ENCODE peak calls at places on chromosomes 3 and 15, in seven cellular contexts. C is GM12878, F is adrenal gland, I is GM23248, O is Peyer's patch, A is A549, M is HCT116. W is an unnamed sample.

GRCh38 chr3:16978234-16978920 is 93.6 kb downstream of the PLCL2 start:
- DNase-seq in C (no peak), F (no peak), I (peak), O (no peak), A (no peak), M (no peak), W (no peak)

GRCh38 chr15:45179221-45179985 is 8.4 kb downstream of the SHF start:
- DNase-seq in C (no peak), F (peak), I (peak), O (peak), A (peak), M (peak), W (no peak)

GRCh38 chr3:12170207-12170606 is 11.5 kb upstream of the TIMP4 start:
- DNase-seq in C (no peak), F (no peak), I (peak), O (no peak), A (no peak), M (no peak), W (no peak)

GRCh38 chr3:67947808-67948508 is 293.5 kb upstream of the SUCLG2 start:
- DNase-seq in C (no peak), F (no peak), I (no peak), O (no peak), A (no peak), M (no peak), W (no peak)

GRCh38 chr3:126468028-126468891 is 7.4 kb downstream of the ZXDC start:
- DNase-seq in C (no peak), F (no peak), I (peak), O (no peak), A (no peak), M (no peak), W (no peak)

GRCh38 chr3:62462097-62462789 is 88.9 kb upstream of the FEZF2 start:
- DNase-seq in C (no peak), F (no peak), I (no peak), O (no peak), A (no peak), M (no peak), W (no peak)

GRCh38 chr15:49752517-49752916 is 131.7 kb downstream of the DTWD1 start:
- DNase-seq in C (no peak), F (no peak), I (no peak), O (no peak), A (no peak), M (no peak), W (no peak)

GRCh38 chr15:66704783-66705113 is 2.7 kb downstream of the SMAD6 start:
- DNase-seq in C (no peak), F (no peak), I (peak), O (peak), A (no peak), M (no peak), W (no peak)

GRCh38 chr15:23538657-23539056 is 26.8 kb upstream of the MKRN3 start:
- DNase-seq in C (no peak), F (no peak), I (no peak), O (no peak), A (no peak), M (no peak), W (no peak)

GRCh38 chr3:149390772-149391212 is 13.3 kb upstream of the TM4SF1 start:
- DNase-seq in C (no peak), F (no peak), I (peak), O (no peak), A (no peak), M (peak), W (no peak)

GRCh38 chr3:66693461-66693912 is 192.7 kb upstream of the LRIG1 start:
- DNase-seq in C (no peak), F (peak), I (peak), O (no peak), A (no peak), M (no peak), W (peak)

GRCh38 chr3:4401441-4401840 is 65.6 kb downstream of the SUMF1 start:
- DNase-seq in C (no peak), F (no peak), I (no peak), O (no peak), A (no peak), M (no peak), W (no peak)

GRCh38 chr3:142501004-142501926 is 53.4 kb upstream of the XRN1 start:
- DNase-seq in C (no peak), F (no peak), I (peak), O (no peak), A (no peak), M (no peak), W (no peak)

GRCh38 chr15:78075490-78076230 is 1.9 kb downstream of the TBC1D2B start:
- DNase-seq in C (no peak), F (peak), I (peak), O (peak), A (no peak), M (no peak), W (peak)

GRCh38 chr3:15794842-15795562 is 2.8 kb downstream of the ANKRD28 start:
- DNase-seq in C (no peak), F (no peak), I (peak), O (no peak), A (no peak), M (no peak), W (no peak)

GRCh38 chr3:99875573-99875924 is 57.9 kb downstream of the CMSS1 start:
- DNase-seq in C (no peak), F (no peak), I (peak), O (no peak), A (no peak), M (no peak), W (no peak)

GRCh38 chr3:146160964-146161724 is at the start of gene PLOD2:
- DNase-seq in C (no peak), F (peak), I (peak), O (peak), A (peak), M (peak), W (peak)

GRCh38 chr15:77059761-77060345 is 11.1 kb downstream of the TSPAN3 start:
- DNase-seq in C (peak), F (no peak), I (peak), O (no peak), A (no peak), M (no peak), W (no peak)

GRCh38 chr3:52834871-52835501 is at the start of gene MUSTN1:
- DNase-seq in C (no peak), F (no peak), I (no peak), O (no peak), A (no peak), M (no peak), W (no peak)

GRCh38 chr3:5017953-5018531 is 38.8 kb downstream of the BHLHE40 start:
- DNase-seq in C (no peak), F (peak), I (peak), O (peak), A (peak), M (no peak), W (no peak)

GRCh38 chr15:48149858-48150257 is 28.2 kb downstream of the MYEF2 start:
- DNase-seq in C (no peak), F (no peak), I (peak), O (no peak), A (no peak), M (no peak), W (no peak)

GRCh38 chr3:46729038-46729437 is 11.4 kb upstream of the PRSS50 start:
- DNase-seq in C (no peak), F (peak), I (no peak), O (peak), A (no peak), M (no peak), W (no peak)

GRCh38 chr3:74562528-74563190 is 51.8 kb downstream of the CNTN3 start:
- DNase-seq in C (no peak), F (no peak), I (no peak), O (no peak), A (no peak), M (no peak), W (no peak)

GRCh38 chr3:165459111-165459510 is 262.9 kb upstream of the SLITRK3 start:
- DNase-seq in C (no peak), F (no peak), I (no peak), O (no peak), A (no peak), M (no peak), W (no peak)

GRCh38 chr3:55571913-55572312 is 84.8 kb upstream of the WNT5A start:
- DNase-seq in C (no peak), F (peak), I (no peak), O (no peak), A (no peak), M (no peak), W (no peak)

GRCh38 chr15:29410342-29410741 is 140.7 kb upstream of the NSMCE3 start:
- DNase-seq in C (no peak), F (no peak), I (no peak), O (no peak), A (no peak), M (no peak), W (no peak)

GRCh38 chr15:84992157-84992940 is 10.7 kb downstream of the PDE8A start:
- DNase-seq in C (no peak), F (no peak), I (peak), O (no peak), A (peak), M (peak), W (no peak)

DNA sequence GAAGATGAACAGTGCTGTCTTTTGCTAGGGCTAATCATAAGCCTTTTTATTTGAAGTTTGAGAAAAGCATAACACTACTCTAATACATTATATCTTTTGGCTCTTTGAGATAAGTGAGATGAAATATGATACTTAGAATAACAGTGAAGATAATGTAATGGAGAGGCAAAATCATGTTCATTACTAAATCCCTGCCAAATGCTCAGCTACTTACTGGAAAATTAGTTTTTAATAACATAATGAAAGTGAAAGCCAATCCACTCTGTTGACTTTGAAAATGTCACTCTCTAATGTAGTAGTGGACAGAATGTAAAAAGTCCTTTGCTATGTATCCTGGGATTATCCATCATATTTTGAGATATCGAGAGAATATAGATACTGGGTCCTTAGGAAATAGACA is 35.9 kb upstream of the MYH15 start:
- DNase-seq in C (no peak), F (no peak), I (no peak), O (no peak), A (no peak), M (no peak), W (no peak)
- H3K4me3 ChIP-seq in C (peak), F (peak), I (no peak), O (peak), A (no peak), M (no peak), W (no peak)

DNA sequence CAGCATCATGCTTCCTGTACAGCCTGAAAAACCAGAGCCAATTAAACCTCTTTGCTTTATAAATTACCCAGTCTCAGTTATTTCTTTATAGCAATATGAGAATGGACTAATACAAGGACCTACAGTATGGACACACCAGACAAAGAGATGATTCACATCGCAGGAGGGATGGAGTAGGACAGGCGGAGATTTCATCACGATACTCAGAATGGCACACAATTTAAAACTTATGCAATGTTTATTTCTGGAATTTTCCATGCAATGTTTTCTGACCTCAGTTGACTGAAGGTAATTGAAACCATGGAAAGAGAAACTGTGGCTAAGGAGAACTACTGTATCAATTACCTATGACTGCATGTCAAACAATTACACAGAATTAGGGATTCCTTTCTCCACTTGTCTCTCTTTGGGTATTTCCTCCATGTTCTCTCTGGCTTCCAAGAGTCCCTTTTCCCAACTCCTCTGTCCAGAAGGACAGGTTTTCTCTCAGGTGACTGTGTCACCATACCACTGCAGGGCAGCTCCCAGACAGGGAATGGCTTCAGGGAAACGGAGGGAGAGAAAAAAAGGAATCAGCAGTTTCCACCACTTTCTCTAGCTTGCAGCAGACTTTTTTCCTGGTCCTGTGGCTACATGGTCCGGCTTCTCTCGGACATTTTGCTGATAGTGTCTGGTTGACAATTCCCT is 3.0 kb upstream of the ANO10 start:
- DNase-seq in C (no peak), F (no peak), I (no peak), O (no peak), A (no peak), M (no peak), W (no peak)
- H3K27ac ChIP-seq in C (no peak), F (no peak), I (no peak), O (no peak), A (no peak), M (no peak), W (no peak)

GRCh38 chr15:71410347-71410746 is 295.1 kb downstream of the THSD4 start:
- DNase-seq in C (no peak), F (no peak), I (no peak), O (no peak), A (no peak), M (no peak), W (no peak)
- H3K4me3 ChIP-seq in C (no peak), F (no peak), I (no peak), O (no peak), A (no peak), M (no peak), W (no peak)

GRCh38 chr15:64747578-64747977 is 27.8 kb downstream of the RBPMS2 start:
- DNase-seq in C (no peak), F (no peak), I (no peak), O (no peak), A (no peak), M (no peak), W (no peak)
- H3K27ac ChIP-seq in C (no peak), F (no peak), I (no peak), O (no peak), A (no peak), M (no peak), W (no peak)

GRCh38 chr15:34665498-34666116 is 82.2 kb upstream of the GOLGA8B start:
- DNase-seq in C (no peak), F (no peak), I (no peak), O (no peak), A (no peak), M (no peak), W (no peak)
- H3K4me3 ChIP-seq in C (no peak), F (no peak), I (no peak), O (no peak), A (no peak), M (no peak), W (no peak)